ENCODE peak calls at places on chromosomes 5 and 9, in six cellular contexts. Z, G, S, U, V and R are unnamed samples. For H3K4me1, the result is how much of the 10 kb centered on the place peaks cover.

GRCh38 chr9:89748831-89749499 is 144.2 kb downstream of the GADD45G start:
- DNase-seq in Z (no peak), G (no peak), S (no peak), U (no peak), V (no peak), R (no peak)

GRCh38 chr9:121651014-121651294 is 480 bp upstream of the DAB2IP start:
- DNase-seq in Z (no peak), G (no peak), S (no peak), U (no peak), V (no peak), R (no peak)

GRCh38 chr9:129596541-129597328 is 24.2 kb downstream of the C9orf50 start:
- DNase-seq in Z (peak), G (peak), S (no peak), U (peak), V (peak), R (peak)

GRCh38 chr5:16464664-16465543 is 696 bp downstream of the ZNF622 start:
- DNase-seq in Z (no peak), G (no peak), S (peak), U (peak), V (peak), R (no peak)

GRCh38 chr5:32100230-32100629 is 73.9 kb downstream of the GOLPH3 start:
- DNase-seq in Z (no peak), G (no peak), S (no peak), U (peak), V (no peak), R (no peak)

GRCh38 chr9:124803911-124804310 is 27.0 kb downstream of the OLFML2A start:
- DNase-seq in Z (no peak), G (no peak), S (no peak), U (no peak), V (no peak), R (no peak)

GRCh38 chr9:92631452-92632211 is 38.3 kb downstream of the IPPK start:
- DNase-seq in Z (peak), G (no peak), S (no peak), U (no peak), V (peak), R (no peak)

GRCh38 chr5:37834542-37835399 is 5.1 kb downstream of the GDNF start:
- DNase-seq in Z (peak), G (no peak), S (peak), U (peak), V (no peak), R (no peak)

GRCh38 chr5:44727100-44727499 is 81.6 kb upstream of the MRPS30 start:
- DNase-seq in Z (no peak), G (no peak), S (no peak), U (no peak), V (no peak), R (no peak)

GRCh38 chr5:72559866-72560766 is 52.9 kb upstream of the ZNF366 start:
- DNase-seq in Z (no peak), G (no peak), S (no peak), U (no peak), V (no peak), R (no peak)

GRCh38 chr5:137114529-137114928 is 384.6 kb downstream of the SPOCK1 start:
- DNase-seq in Z (no peak), G (no peak), S (no peak), U (peak), V (no peak), R (no peak)

GRCh38 chr5:20105915-20106314 is 117.9 kb upstream of the CDH18 start:
- DNase-seq in Z (no peak), G (no peak), S (no peak), U (no peak), V (no peak), R (no peak)

GRCh38 chr5:102049517-102049916 is 246.6 kb downstream of the SLCO4C1 start:
- DNase-seq in Z (no peak), G (no peak), S (peak), U (no peak), V (no peak), R (no peak)

GRCh38 chr5:139843991-139844390 is 48.4 kb downstream of the PSD2 start:
- DNase-seq in Z (no peak), G (no peak), S (peak), U (no peak), V (no peak), R (no peak)

GRCh38 chr5:25963251-25964008 is 1075.0 kb downstream of the CDH9 start:
- DNase-seq in Z (no peak), G (peak), S (peak), U (no peak), V (no peak), R (no peak)

GRCh38 chr5:73318308-73318719 is 130.3 kb downstream of the FOXD1 start:
- DNase-seq in Z (no peak), G (no peak), S (no peak), U (no peak), V (no peak), R (no peak)

GRCh38 chr9:77764894-77765780 is 117.0 kb upstream of the GNA14 start:
- DNase-seq in Z (no peak), G (no peak), S (no peak), U (peak), V (no peak), R (no peak)

GRCh38 chr9:2479056-2479565 is 142.5 kb upstream of the VLDLR start:
- DNase-seq in Z (no peak), G (no peak), S (no peak), U (no peak), V (no peak), R (no peak)

GRCh38 chr9:104944871-104945270 is 16.9 kb upstream of the ABCA1 start:
- DNase-seq in Z (no peak), G (no peak), S (no peak), U (no peak), V (no peak), R (no peak)

GRCh38 chr5:113232246-113232645 is 202.5 kb downstream of the TSSK1B start:
- DNase-seq in Z (no peak), G (no peak), S (no peak), U (no peak), V (no peak), R (no peak)

GRCh38 chr9:96020300-96020821 is 144.9 kb downstream of the ERCC6L2 start:
- DNase-seq in Z (no peak), G (no peak), S (no peak), U (no peak), V (no peak), R (no peak)

GRCh38 chr9:14209399-14209990 is 104.4 kb downstream of the NFIB start:
- DNase-seq in Z (no peak), G (peak), S (no peak), U (no peak), V (no peak), R (no peak)

GRCh38 chr5:36777105-36777757 is 99.3 kb upstream of the NIPBL start:
- DNase-seq in Z (peak), G (peak), S (no peak), U (peak), V (no peak), R (peak)

GRCh38 chr5:163760498-163760897 is 255.1 kb downstream of the MAT2B start:
- DNase-seq in Z (no peak), G (no peak), S (no peak), U (no peak), V (no peak), R (no peak)

GRCh38 chr5:131814990-131815389 is 18.2 kb upstream of the FNIP1 start:
- DNase-seq in Z (no peak), G (no peak), S (no peak), U (peak), V (no peak), R (no peak)

GRCh38 chr9:83934569-83935275 is 13.5 kb upstream of the KIF27 start:
- DNase-seq in Z (no peak), G (no peak), S (no peak), U (no peak), V (no peak), R (no peak)

GRCh38 chr5:97534166-97534565 is 351.1 kb upstream of the RIOK2 start:
- DNase-seq in Z (no peak), G (peak), S (peak), U (peak), V (no peak), R (peak)

GRCh38 chr9:72577212-72577753 is 55.9 kb downstream of the TMC1 start:
- DNase-seq in Z (no peak), G (no peak), S (no peak), U (peak), V (no peak), R (no peak)

GRCh38 chr5:58666598-58667595 is 84.0 kb downstream of the RAB3C start:
- DNase-seq in Z (peak), G (no peak), S (no peak), U (no peak), V (no peak), R (no peak)

GRCh38 chr5:58671155-58671554 is 88.3 kb downstream of the RAB3C start:
- DNase-seq in Z (peak), G (peak), S (no peak), U (no peak), V (no peak), R (no peak)

GRCh38 chr5:58670620-58671019 is 87.7 kb downstream of the RAB3C start:
- DNase-seq in Z (no peak), G (no peak), S (no peak), U (no peak), V (no peak), R (no peak)

DNA sequence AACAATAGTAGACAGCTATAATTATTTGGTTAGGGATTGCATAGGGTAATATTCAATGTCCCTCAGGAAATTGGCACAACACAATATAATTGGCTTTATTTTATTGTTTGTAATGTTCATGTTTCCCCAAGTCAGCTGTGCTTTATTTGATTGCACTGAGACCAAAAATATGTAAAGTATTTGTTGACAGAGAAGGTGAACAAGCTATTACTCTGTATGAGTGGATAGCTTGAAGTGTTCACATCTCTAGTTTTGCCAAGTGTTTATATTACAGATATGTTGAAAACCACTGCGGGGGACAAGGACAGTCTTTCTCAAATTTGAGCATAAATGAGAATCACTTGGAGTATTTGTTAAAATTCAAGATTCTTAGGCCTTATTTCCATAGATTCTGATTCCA is 83.3 kb downstream of the RAB3C start:
- DNase-seq in Z (no peak), G (no peak), S (no peak), U (no peak), V (no peak), R (no peak)
- H3K4me1 ChIP-seq in Z (under half), G (under half), S (under half), U (under half), V (under half), R (under half)

DNA sequence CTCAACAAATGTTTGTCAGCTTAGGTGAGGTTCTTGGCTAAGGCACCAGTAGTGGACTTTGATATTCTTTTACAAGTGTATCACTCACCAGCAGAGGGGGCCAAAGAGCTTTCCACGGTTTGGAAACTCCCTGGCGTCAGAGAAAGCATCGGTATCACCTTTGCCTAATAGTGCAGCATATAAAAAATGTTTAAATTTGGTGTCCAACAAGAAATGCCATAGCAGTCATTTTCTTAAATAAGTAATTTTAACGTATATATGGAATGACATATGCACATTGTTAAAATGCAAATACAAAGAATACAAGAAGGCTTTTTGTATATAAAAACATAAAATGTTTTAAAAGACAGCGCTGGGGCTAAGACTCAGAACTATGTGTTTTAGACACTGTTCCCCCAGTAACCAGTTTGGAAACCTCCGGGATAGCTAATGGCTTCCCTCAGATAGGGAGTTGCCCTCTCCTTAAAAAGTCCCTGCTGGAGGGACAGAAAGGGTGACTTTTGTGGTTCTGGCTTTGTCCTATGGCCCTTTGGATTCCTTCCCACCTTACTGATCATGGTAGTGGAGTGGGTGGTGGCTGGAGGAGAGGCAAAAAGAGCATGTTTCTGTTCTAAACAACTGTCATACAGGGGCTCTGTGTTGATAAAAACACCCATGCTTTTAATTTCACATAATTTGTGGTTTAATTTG is 124.6 kb downstream of the GPBP1 start:
- DNase-seq in Z (peak), G (peak), S (peak), U (peak), V (peak), R (peak)
- H3K27ac ChIP-seq in Z (no peak), G (no peak), S (no peak), U (peak), V (no peak), R (peak)

DNA sequence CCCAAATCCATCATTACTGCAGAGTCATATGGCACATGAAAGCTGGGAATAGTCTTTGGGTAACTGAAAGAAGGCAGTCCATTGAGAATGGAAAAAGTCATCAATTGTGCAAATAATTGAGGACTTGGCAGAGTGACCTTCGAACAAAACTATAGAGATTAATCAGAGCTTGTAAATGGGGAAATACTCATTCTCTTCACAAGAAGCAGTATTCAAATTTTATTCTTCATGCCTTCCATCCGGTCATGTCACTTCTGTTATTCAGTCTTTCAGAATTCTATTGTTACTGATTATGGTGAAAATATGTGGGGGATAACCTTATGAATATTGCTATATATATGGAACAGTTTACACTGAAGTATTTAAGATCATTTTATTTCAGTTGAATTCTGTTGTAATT is 8.1 kb downstream of the RGMB start:
- DNase-seq in Z (no peak), G (no peak), S (no peak), U (no peak), V (no peak), R (no peak)
- H3K4me1 ChIP-seq in Z (under half), G (half or more), S (under half), U (under half), V (half or more), R (under half)

GRCh38 chr9:112174965-112175795 is at the start of gene SUSD1:
- DNase-seq in Z (peak), G (peak), S (no peak), U (peak), V (peak), R (peak)

GRCh38 chr9:112173489-112174222 is 1.4 kb downstream of the SUSD1 start:
- DNase-seq in Z (no peak), G (peak), S (no peak), U (no peak), V (no peak), R (peak)

GRCh38 chr9:112175796-112176315 is 759 bp upstream of the SUSD1 start:
- DNase-seq in Z (no peak), G (no peak), S (no peak), U (no peak), V (no peak), R (no peak)

GRCh38 chr9:112176410-112177010 is 1.4 kb upstream of the SUSD1 start:
- DNase-seq in Z (no peak), G (no peak), S (no peak), U (peak), V (no peak), R (peak)

DNA sequence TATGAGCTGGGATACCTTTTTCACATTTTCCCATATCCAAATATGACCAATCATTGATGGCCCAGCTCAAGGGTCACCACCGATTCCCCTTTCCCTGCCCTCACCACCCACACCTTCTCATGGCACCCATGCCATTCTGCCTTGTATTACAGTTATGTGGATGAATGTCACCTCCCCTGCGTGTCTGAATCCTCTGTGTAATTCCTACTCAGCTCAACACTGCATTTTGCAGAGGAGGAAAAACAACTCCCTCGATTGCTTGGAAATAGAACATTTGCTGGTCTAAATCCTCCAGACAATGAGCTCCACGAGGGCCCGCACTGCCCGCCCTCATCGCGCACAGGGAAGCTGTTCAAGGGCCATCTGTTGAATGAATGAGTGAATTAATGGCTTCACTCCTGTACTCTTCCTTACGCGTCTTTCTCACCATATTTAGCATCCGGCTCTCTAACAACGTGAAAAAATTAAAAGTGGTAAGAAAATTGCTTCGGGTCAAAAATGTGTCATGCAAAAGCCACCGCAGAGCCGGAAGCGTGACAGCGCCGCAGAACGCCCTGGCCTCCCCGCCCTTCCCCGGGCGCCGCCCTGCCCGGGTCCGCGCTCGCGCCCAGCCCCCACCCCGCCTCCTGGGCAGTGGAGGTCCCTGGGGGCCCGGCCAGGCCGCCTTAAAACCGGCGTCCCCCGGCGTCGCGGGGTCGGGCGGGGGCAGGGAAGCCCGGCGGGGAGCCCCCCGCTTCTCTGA is 703 bp downstream of the SUSD1 start:
- DNase-seq in Z (no peak), G (peak), S (peak), U (peak), V (peak), R (peak)
- H3K27ac ChIP-seq in Z (no peak), G (peak), S (no peak), U (peak), V (peak), R (peak)

GRCh38 chr5:135393229-135393628 is 5.8 kb downstream of the MACROH2A1 start:
- DNase-seq in Z (no peak), G (no peak), S (no peak), U (no peak), V (no peak), R (no peak)
- H3K4me1 ChIP-seq in Z (under half), G (under half), S (half or more), U (half or more), V (half or more), R (under half)

DNA sequence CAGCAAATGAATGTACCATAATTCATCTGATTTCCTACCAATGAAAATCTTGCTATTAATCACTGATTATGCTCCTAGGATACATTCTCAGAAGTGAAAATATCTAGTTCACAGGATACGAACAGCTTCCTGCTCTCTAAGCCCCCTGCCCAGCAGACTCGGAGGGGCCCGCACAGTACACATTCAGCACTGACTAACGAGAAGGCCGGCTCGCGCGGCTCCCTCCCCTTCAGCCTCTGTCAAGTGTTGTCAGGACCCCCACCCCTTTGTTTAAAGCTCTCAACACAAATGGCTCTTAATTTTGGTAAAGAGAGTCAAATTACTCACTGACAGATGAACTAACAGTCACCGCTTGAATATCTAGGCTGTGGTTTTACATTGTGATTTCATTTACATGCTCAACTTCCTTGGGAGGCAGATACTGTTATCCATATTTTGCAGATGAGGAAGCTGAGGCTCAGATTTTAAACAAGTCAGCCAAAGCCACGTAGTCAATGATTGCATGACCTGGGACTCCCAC is 82.1 kb downstream of the PRRT1B start:
- DNase-seq in Z (no peak), G (peak), S (no peak), U (no peak), V (no peak), R (no peak)
- H3K27ac ChIP-seq in Z (no peak), G (peak), S (no peak), U (no peak), V (peak), R (peak)

DNA sequence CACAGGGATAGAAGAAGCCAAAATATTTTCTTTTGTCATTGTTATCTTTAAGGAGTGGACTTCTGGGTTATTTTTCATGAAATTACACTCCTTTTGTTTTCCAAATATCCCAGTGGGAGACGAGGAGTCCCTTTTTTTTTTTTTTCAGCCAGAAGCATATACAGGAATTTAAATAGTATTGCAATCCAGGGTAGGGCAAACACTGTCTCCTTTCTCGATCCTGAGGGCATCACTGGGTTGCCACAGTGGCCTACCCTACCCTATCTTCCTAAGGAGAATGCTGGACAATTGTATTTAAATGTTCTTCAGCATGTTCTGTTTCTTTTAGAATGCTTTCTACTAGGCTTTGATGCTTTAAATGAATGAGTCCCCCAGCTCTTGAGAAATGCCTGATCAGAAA is 47.9 kb downstream of the LRRC70 start:
- DNase-seq in Z (no peak), G (no peak), S (no peak), U (no peak), V (no peak), R (no peak)
- H3K4me1 ChIP-seq in Z (under half), G (under half), S (under half), U (under half), V (under half), R (under half)